ENCODE peak calls at places on chromosomes 16 and 17, in five cellular contexts. C is upper lobe of left lung; S is CD4-positive, CD25-positive, alpha-beta regulatory T cell; O is vagina; X is left ventricle myocardium inferior. P is an unnamed sample.
A peak's percentile ranks its signal among the peaks of the same experiment; 100 is the strongest.

GRCh38 chr17:49247949-49248348 is 17.4 kb upstream of the PHOSPHO1 start:
- DNase-seq in C (no peak), S (no peak), O (no peak), X (no peak), P (no peak)

GRCh38 chr16:50519001-50519400 is 29.2 kb upstream of the NKD1 start:
- DNase-seq in C (no peak), S (no peak), O (no peak), X (no peak), P (no peak)

GRCh38 chr16:81588326-81589081 is 143.9 kb downstream of the CMIP start:
- DNase-seq in C (no peak), S (no peak), O (no peak), X (no peak), P (peak; percentile 56)

GRCh38 chr17:40109471-40109824 is 9.1 kb upstream of the NR1D1 start:
- DNase-seq in C (no peak), S (no peak), O (no peak), X (peak; percentile 3), P (no peak)

GRCh38 chr17:74773414-74773813 is 2.7 kb downstream of the NAT9 start:
- DNase-seq in C (no peak), S (no peak), O (no peak), X (no peak), P (no peak)

GRCh38 chr17:49832840-49833599 is 14.8 kb downstream of the TAC4 start:
- DNase-seq in C (no peak), S (no peak), O (no peak), X (no peak), P (no peak)

GRCh38 chr17:48522990-48523389 is 7.8 kb downstream of the HOXB1 start:
- DNase-seq in C (no peak), S (no peak), O (no peak), X (no peak), P (no peak)

GRCh38 chr16:89565506-89566372 is 5.3 kb downstream of the RPL13 start:
- DNase-seq in C (no peak), S (no peak), O (no peak), X (peak; percentile 37), P (no peak)

GRCh38 chr17:45768000-45768399 is 16.1 kb upstream of the CRHR1 start:
- DNase-seq in C (no peak), S (no peak), O (no peak), X (no peak), P (no peak)

GRCh38 chr16:63323722-63324121 is 1287.5 kb upstream of the CDH8 start:
- DNase-seq in C (no peak), S (no peak), O (no peak), X (no peak), P (no peak)

GRCh38 chr17:40321502-40322416 is 12.8 kb downstream of the RARA start:
- DNase-seq in C (peak; percentile 73), S (no peak), O (no peak), X (peak; percentile 79), P (peak; percentile 84)

GRCh38 chr16:28834873-28835863 is 11.0 kb downstream of the TUFM start:
- DNase-seq in C (no peak), S (no peak), O (no peak), X (no peak), P (no peak)

GRCh38 chr17:75142236-75142971 is 10.9 kb upstream of the NT5C start:
- DNase-seq in C (no peak), S (no peak), O (no peak), X (no peak), P (peak; percentile 40)

GRCh38 chr17:60040843-60041242 is 37.9 kb downstream of the HEATR6 start:
- DNase-seq in C (no peak), S (no peak), O (no peak), X (no peak), P (no peak)

GRCh38 chr16:65548470-65548869 is 426.6 kb upstream of the CDH11 start:
- DNase-seq in C (no peak), S (no peak), O (no peak), X (no peak), P (no peak)

GRCh38 chr16:6957676-6958075 is 375.0 kb upstream of the RBFOX1 start:
- DNase-seq in C (no peak), S (no peak), O (no peak), X (no peak), P (no peak)

GRCh38 chr17:50047488-50048126 is 8.3 kb upstream of the ITGA3 start:
- DNase-seq in C (no peak), S (no peak), O (no peak), X (no peak), P (no peak)

GRCh38 chr17:78537217-78537860 is 39.9 kb downstream of the DNAH17 start:
- DNase-seq in C (no peak), S (no peak), O (no peak), X (no peak), P (peak; percentile 60)

GRCh38 chr17:49993423-49994037 is 1.5 kb downstream of the DLX3 start:
- DNase-seq in C (peak; percentile 88), S (no peak), O (no peak), X (no peak), P (peak; percentile 79)

GRCh38 chr17:61744804-61745203 is 118.5 kb downstream of the BRIP1 start:
- DNase-seq in C (no peak), S (no peak), O (no peak), X (no peak), P (no peak)

GRCh38 chr16:10635367-10636021 is 55.1 kb upstream of the EMP2 start:
- DNase-seq in C (peak; percentile 62), S (no peak), O (no peak), X (no peak), P (peak; percentile 44)

GRCh38 chr16:10625595-10626357 is 45.4 kb upstream of the EMP2 start:
- DNase-seq in C (no peak), S (no peak), O (no peak), X (no peak), P (no peak)

GRCh38 chr16:10624527-10624926 is 44.1 kb upstream of the EMP2 start:
- DNase-seq in C (no peak), S (no peak), O (no peak), X (no peak), P (no peak)

DNA sequence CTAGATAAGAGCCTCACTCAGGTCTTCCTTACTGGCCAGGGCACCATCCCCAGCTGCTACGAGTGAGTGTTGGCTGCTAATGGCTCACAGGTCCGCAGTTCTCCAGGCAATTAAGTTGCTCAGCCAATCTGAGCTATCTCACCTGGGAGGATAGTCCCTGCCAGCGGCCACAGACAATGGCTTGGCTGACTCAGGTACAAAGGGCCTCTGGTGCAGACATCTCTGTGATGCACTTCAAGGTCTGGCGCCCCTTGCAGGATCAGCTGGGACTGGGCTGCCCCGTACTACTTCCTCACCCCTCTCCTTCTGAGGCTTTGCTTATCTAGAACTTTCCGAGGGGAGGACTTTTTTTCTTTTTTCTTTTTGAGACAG is 49.2 kb upstream of the EMP2 start:
- DNase-seq in C (no peak), S (no peak), O (no peak), X (no peak), P (no peak)
- H3K4me1 ChIP-seq in C (peaks cover 6% of the 10 kb centered on the region), S (no peaks in the 10 kb centered on the region), O (no peaks in the 10 kb centered on the region), X (no peaks in the 10 kb centered on the region), P (no peaks in the 10 kb centered on the region)

DNA sequence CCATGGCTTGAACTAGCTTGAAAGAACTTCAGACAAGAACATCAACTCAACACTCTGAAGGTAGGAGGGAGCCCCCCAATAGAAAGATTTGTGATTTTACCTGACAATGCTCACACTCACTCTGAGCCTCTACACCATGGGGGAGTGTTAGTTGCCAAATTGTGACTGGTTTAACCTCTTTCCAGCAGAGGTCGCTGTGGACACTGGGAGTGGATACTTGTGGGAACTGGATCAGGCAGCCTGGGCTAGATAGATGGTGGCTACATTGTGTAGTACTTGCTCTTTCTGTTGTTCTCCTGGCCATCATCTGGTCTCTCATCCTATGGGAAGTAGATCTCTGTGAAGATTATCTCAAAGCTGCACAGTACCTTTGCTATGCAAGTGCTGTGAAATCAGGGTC is 2.9 kb downstream of the SMPD3 start:
- DNase-seq in C (no peak), S (no peak), O (no peak), X (no peak), P (peak; percentile 51)
- H3K9me3 ChIP-seq in C (no peaks in the 10 kb centered on the region), S (no peaks in the 10 kb centered on the region), O (no peaks in the 10 kb centered on the region), X (no peaks in the 10 kb centered on the region), P (no peaks in the 10 kb centered on the region)

GRCh38 chr17:64377769-64378282 is 12.8 kb downstream of the PECAM1 start:
- DNase-seq in C (no peak), S (no peak), O (no peak), X (no peak), P (no peak)
- H3K27ac ChIP-seq in C (peak overlapping the region; percentile 95), S (no peak overlapping the region), O (no peak overlapping the region), X (peak overlapping the region; percentile 36), P (no peak overlapping the region)

DNA sequence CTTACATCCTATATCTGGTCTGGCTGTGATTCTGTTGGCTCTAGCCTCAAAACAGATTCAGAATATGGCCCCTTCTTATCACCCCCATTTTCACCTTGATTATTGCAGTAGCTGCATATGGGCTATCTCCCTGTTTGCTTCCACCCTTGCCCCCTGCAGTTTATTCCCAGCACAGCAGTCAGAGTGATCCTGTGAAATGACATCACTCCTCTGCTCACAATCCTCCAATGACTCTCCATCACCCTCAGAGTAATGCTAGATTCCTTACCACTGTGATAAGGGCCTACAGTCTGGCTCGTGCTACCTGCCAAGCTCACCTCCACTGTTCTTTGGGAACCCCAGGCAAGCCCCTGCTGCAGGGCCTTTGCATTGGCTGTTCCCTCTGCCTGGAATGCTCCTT is 92.5 kb downstream of the ASIC2 start:
- DNase-seq in C (no peak), S (no peak), O (no peak), X (no peak), P (no peak)
- H3K4me1 ChIP-seq in C (no peaks in the 10 kb centered on the region), S (no peaks in the 10 kb centered on the region), O (peaks cover 6% of the 10 kb centered on the region), X (no peaks in the 10 kb centered on the region), P (no peaks in the 10 kb centered on the region)

DNA sequence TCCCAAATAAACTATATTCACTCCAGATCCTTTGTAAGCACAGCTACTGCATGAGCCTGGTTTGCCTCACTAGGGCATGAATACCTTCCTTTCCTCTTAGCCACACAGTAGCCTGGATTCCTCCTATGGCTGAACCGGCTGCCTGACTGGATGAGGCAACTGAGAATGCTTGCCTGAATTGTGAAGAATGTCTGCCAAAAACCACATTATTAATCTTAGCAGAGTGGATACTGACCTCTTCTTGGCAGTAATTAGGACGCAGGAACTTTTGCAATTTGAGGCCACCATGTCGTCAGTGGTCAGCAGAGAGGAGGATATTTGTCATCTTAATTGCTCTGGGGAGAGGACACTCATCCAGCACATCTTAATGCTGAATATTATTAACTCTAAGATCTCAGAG is 651.8 kb upstream of the GOT2 start:
- DNase-seq in C (no peak), S (no peak), O (no peak), X (no peak), P (no peak)
- H3K9me3 ChIP-seq in C (no peaks in the 10 kb centered on the region), S (no peaks in the 10 kb centered on the region), O (no peaks in the 10 kb centered on the region), X (no peaks in the 10 kb centered on the region), P (no peaks in the 10 kb centered on the region)

DNA sequence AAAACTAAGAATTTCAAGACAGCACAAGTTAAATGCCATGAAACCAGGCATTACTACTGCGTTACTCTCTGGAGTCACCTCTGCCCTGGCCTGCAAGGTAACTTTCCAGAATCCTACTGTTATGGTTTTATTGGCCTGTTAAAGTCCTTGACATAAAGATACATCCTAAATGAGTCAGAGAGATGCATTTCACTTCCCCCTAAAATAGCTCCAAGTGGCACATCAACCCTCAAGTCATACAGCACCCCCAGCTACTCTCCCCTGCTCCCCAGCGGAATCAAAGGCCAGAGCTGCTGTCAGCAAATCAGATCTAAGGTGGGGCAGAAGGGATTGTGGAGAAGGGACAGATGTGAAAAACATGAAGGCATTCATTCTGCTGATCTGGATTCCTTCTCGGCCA is 8.4 kb upstream of the CCL1 start:
- DNase-seq in C (no peak), S (no peak), O (no peak), X (no peak), P (no peak)
- H3K27ac ChIP-seq in C (no peak overlapping the region), S (no peak overlapping the region), O (no peak overlapping the region), X (no peak overlapping the region), P (no peak overlapping the region)

GRCh38 chr17:27550291-27550930 is 80.6 kb upstream of the LGALS9 start:
- DNase-seq in C (peak; percentile 35), S (no peak), O (no peak), X (no peak), P (peak; percentile 50)
- H3K4me1 ChIP-seq in C (peaks cover 29% of the 10 kb centered on the region), S (no peaks in the 10 kb centered on the region), O (peaks cover 35% of the 10 kb centered on the region), X (peaks cover 36% of the 10 kb centered on the region), P (no peaks in the 10 kb centered on the region)